ENCODE peak calls at places on chromosomes 13 and 19, in ten cellular contexts. B is fibroblast of lung, S is AG04450, Y is left lung, J is right lobe of liver, U is K562, T is breast epithelium, D is osteoblast, G is OCI-LY7, Z is body of pancreas. H is an unnamed sample. For H3K9me3, the result is how much of the 10 kb centered on the place peaks cover.

GRCh38 chr19:30691767-30692516 is 319.8 kb downstream of the ZNF536 start:
- DNase-seq in B (no peak), S (no peak), Y (no peak), J (no peak), U (no peak), T (no peak), D (no peak), G (no peak), Z (no peak), H (no peak)

GRCh38 chr13:111153977-111154332 is 38.8 kb downstream of the ARHGEF7 start:
- DNase-seq in B (no peak), S (no peak), Y (peak), J (peak), U (peak), T (no peak), D (peak), G (peak), Z (no peak), H (peak)

GRCh38 chr19:39587496-39587895 is 14.8 kb upstream of the LGALS13 start:
- DNase-seq in B (no peak), S (no peak), Y (no peak), J (no peak), U (no peak), T (no peak), D (no peak), G (no peak), Z (no peak), H (no peak)

GRCh38 chr19:5001547-5002131 is 32.7 kb downstream of the KDM4B start:
- DNase-seq in B (peak), S (no peak), Y (no peak), J (no peak), U (peak), T (no peak), D (peak), G (peak), Z (no peak), H (no peak)

GRCh38 chr19:45171211-45171623 is 6.8 kb downstream of the TRAPPC6A start:
- DNase-seq in B (no peak), S (no peak), Y (no peak), J (no peak), U (peak), T (no peak), D (peak), G (no peak), Z (no peak), H (peak)

GRCh38 chr19:44876930-44877530 is 14.0 kb upstream of the TOMM40 start:
- DNase-seq in B (peak), S (no peak), Y (no peak), J (no peak), U (no peak), T (no peak), D (peak), G (peak), Z (no peak), H (no peak)

GRCh38 chr19:658916-659839 is 3.8 kb downstream of the RNF126 start:
- DNase-seq in B (peak), S (no peak), Y (no peak), J (no peak), U (no peak), T (no peak), D (no peak), G (peak), Z (no peak), H (peak)

GRCh38 chr13:98207411-98207810 is 30.3 kb upstream of the RNF113B start:
- DNase-seq in B (peak), S (no peak), Y (no peak), J (no peak), U (no peak), T (no peak), D (peak), G (no peak), Z (no peak), H (no peak)

GRCh38 chr19:55347442-55348009 is 7.0 kb downstream of the COX6B2 start:
- DNase-seq in B (no peak), S (no peak), Y (no peak), J (no peak), U (no peak), T (no peak), D (peak), G (no peak), Z (no peak), H (no peak)

GRCh38 chr13:106161186-106161585 is 374.3 kb downstream of the EFNB2 start:
- DNase-seq in B (no peak), S (no peak), Y (no peak), J (no peak), U (no peak), T (no peak), D (no peak), G (no peak), Z (no peak), H (no peak)

GRCh38 chr13:100611678-100612492 is 23.3 kb upstream of the GGACT start:
- DNase-seq in B (peak), S (no peak), Y (no peak), J (no peak), U (peak), T (no peak), D (no peak), G (no peak), Z (no peak), H (no peak)

GRCh38 chr13:114025432-114026127 is 51.7 kb upstream of the C13orf46 start:
- DNase-seq in B (peak), S (peak), Y (no peak), J (peak), U (peak), T (no peak), D (no peak), G (peak), Z (no peak), H (no peak)

GRCh38 chr13:114023716-114024602 is 50.1 kb upstream of the C13orf46 start:
- DNase-seq in B (no peak), S (no peak), Y (no peak), J (peak), U (no peak), T (no peak), D (no peak), G (peak), Z (no peak), H (no peak)

GRCh38 chr13:114026128-114026880 is 52.4 kb upstream of the C13orf46 start:
- DNase-seq in B (no peak), S (no peak), Y (no peak), J (peak), U (no peak), T (no peak), D (no peak), G (no peak), Z (no peak), H (no peak)

GRCh38 chr13:114022876-114023275 is 49.0 kb upstream of the C13orf46 start:
- DNase-seq in B (no peak), S (no peak), Y (no peak), J (peak), U (no peak), T (no peak), D (no peak), G (no peak), Z (no peak), H (no peak)

DNA sequence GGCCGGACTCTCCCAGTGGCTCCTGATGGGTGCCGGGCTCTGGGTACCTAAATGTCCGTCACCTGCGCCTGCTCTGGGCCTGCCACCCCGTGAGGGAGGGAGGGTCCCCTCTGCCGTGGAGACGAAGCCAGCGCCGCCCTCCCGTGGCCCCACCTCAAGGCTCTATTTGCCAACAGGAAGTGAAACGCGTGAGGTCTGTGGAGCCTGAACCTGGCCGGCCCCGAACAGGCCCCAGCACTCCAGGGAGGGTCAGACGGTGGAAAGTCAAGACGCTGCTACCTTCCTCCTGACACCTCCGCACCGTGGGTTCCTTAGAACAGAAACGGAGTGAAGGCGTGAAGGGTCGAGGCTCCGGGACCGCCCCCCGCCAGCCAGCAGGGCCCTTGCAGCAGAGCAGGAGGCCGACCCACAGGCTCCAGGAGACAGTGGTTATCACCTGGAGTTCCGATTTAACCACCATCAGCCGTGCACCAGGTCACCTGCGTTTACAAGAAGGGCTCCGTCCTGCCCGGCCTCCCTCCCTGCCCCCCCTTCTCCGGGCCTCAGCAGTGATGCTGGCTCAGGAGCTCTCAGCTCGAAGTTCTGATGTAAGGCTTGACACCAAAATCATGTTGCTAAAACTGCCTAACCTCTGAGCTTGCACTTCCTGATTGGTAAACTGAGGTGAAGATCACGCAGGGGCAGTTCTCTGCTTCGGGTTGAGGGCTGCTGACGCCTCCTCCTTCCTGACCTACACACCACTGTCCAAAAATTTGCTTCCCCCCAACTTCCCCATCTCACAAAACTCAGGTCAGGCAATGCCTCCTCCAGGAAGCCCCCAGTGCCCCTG is 50.9 kb upstream of the C13orf46 start:
- DNase-seq in B (no peak), S (no peak), Y (no peak), J (peak), U (no peak), T (no peak), D (no peak), G (peak), Z (no peak), H (no peak)
- H3K9me3 ChIP-seq in B (under half), S (under half), Y (under half), J (under half), U (under half), T (under half), D (under half), G (under half), Z (under half), H (under half)

GRCh38 chr19:53076984-53077383 is 26.2 kb downstream of the ZNF160 start:
- DNase-seq in B (peak), S (no peak), Y (no peak), J (no peak), U (peak), T (no peak), D (peak), G (peak), Z (peak), H (no peak)

GRCh38 chr19:53078668-53079067 is 24.6 kb downstream of the ZNF160 start:
- DNase-seq in B (no peak), S (no peak), Y (no peak), J (no peak), U (no peak), T (no peak), D (no peak), G (no peak), Z (no peak), H (no peak)

GRCh38 chr19:53082929-53083328 is 20.3 kb downstream of the ZNF160 start:
- DNase-seq in B (no peak), S (no peak), Y (no peak), J (no peak), U (no peak), T (no peak), D (no peak), G (no peak), Z (no peak), H (no peak)

DNA sequence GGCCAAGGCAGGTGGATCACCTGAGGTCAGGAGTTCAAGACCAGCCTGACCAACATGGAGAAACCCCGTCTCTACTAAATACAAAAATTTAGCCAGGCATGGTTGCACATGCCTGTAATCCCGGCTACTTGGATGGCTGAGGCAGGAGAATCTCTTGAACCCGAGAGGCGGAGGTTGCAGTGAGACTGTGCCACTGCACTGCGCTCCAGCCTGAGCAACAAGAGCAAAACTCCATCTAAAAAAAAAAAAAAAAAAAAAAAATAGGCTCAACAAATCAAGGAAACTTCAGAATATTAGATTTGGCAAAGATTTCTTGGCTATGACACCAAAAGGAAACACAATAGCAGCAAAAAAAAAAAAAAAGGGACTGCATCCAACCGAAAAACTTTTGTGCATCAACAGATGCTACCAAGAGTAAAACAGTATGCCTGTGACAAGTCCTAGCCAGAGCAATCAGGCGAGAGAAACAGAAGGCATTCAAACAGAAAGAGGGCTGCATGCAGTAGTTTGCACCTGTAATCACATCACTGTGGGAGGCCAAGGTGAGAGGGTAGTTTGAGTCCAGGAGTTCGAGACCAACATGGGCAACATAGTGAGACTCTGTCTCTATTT is 23.8 kb downstream of the ZNF160 start:
- DNase-seq in B (no peak), S (no peak), Y (no peak), J (no peak), U (no peak), T (no peak), D (no peak), G (no peak), Z (no peak), H (no peak)
- H3K9me3 ChIP-seq in B (under half), S (under half), Y (half or more), J (under half), U (under half), T (under half), D (under half), G (under half), Z (under half), H (under half)

GRCh38 chr19:57927587-57927986 is 7.6 kb downstream of the ZNF418 start:
- DNase-seq in B (no peak), S (no peak), Y (no peak), J (no peak), U (no peak), T (no peak), D (no peak), G (no peak), Z (no peak), H (no peak)
- H3K9me3 ChIP-seq in B (under half), S (half or more), Y (half or more), J (under half), U (under half), T (half or more), D (under half), G (under half), Z (half or more), H (under half)

DNA sequence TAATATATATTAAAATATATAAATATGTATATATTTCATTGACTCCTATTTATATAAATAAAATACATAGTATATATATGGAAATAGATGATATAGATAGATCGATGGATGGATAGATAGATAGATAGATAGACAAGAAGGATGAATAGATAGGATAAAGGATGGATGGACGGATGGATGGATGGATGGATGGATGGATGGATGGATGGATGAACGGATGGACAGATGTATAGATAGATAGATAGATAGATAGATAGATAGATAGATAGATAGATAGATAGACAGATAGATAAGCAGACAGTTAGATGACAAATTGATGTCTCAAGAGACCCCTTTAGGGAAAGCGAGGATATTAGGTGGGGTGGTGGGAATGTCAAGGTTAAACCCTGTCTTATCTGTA is 15.1 kb downstream of the CYP4F11 start:
- DNase-seq in B (no peak), S (no peak), Y (no peak), J (no peak), U (no peak), T (no peak), D (no peak), G (no peak), Z (no peak), H (no peak)
- H3K9me3 ChIP-seq in B (under half), S (under half), Y (under half), J (under half), U (under half), T (under half), D (under half), G (under half), Z (under half), H (under half)